ENCODE peak calls at places on chromosomes 5 and 9, in six cellular contexts. P is HTR-8/SVneo, L is H7, S is gastrocnemius medialis, A is AG20443, T is HFF-Myc. C is an unnamed sample.

GRCh38 chr9:80359291-80359690 is 787.5 kb downstream of the TLE4 start:
- DNase-seq in P (no peak), L (no peak), S (no peak), A (no peak), T (no peak), C (no peak)

GRCh38 chr5:175246242-175246891 is 197.6 kb downstream of the DRD1 start:
- DNase-seq in P (peak), L (no peak), S (no peak), A (peak), T (peak), C (peak)

GRCh38 chr9:72464819-72465218 is 56.6 kb upstream of the TMC1 start:
- DNase-seq in P (no peak), L (no peak), S (no peak), A (no peak), T (no peak), C (no peak)

GRCh38 chr5:69048233-69048632 is 45.6 kb upstream of the SLC30A5 start:
- DNase-seq in P (no peak), L (no peak), S (no peak), A (no peak), T (no peak), C (no peak)

GRCh38 chr5:151670953-151671636 is 15.6 kb downstream of the SPARC start:
- DNase-seq in P (no peak), L (no peak), S (no peak), A (no peak), T (no peak), C (peak)

GRCh38 chr5:164256351-164256750 is 750.9 kb downstream of the MAT2B start:
- DNase-seq in P (no peak), L (no peak), S (no peak), A (no peak), T (no peak), C (no peak)

GRCh38 chr5:39207628-39208027 is 11.7 kb downstream of the FYB1 start:
- DNase-seq in P (no peak), L (no peak), S (no peak), A (no peak), T (no peak), C (no peak)

GRCh38 chr5:119067338-119067737 is 3.5 kb upstream of the DMXL1 start:
- DNase-seq in P (no peak), L (no peak), S (no peak), A (no peak), T (no peak), C (no peak)

GRCh38 chr5:160064979-160065619 is 54.2 kb downstream of the PWWP2A start:
- DNase-seq in P (no peak), L (no peak), S (no peak), A (no peak), T (no peak), C (no peak)

GRCh38 chr5:107553063-107553676 is 117.6 kb downstream of the EFNA5 start:
- DNase-seq in P (no peak), L (no peak), S (no peak), A (peak), T (no peak), C (peak)

GRCh38 chr5:56200856-56201638 is 32.1 kb downstream of the ANKRD55 start:
- DNase-seq in P (peak), L (peak), S (peak), A (peak), T (peak), C (peak)

GRCh38 chr5:103532116-103532734 is 30.4 kb downstream of the NUDT12 start:
- DNase-seq in P (no peak), L (no peak), S (no peak), A (peak), T (no peak), C (peak)

GRCh38 chr5:33901176-33901575 is 9.4 kb upstream of the ADAMTS12 start:
- DNase-seq in P (no peak), L (no peak), S (no peak), A (no peak), T (peak), C (peak)

GRCh38 chr9:121053544-121053943 is 3.5 kb upstream of the C5 start:
- DNase-seq in P (no peak), L (no peak), S (no peak), A (no peak), T (no peak), C (no peak)

GRCh38 chr5:149403923-149404745 is 25.0 kb upstream of the IL17B start:
- DNase-seq in P (no peak), L (no peak), S (no peak), A (peak), T (no peak), C (peak)

GRCh38 chr9:20558609-20559016 is 63.7 kb downstream of the MLLT3 start:
- DNase-seq in P (no peak), L (no peak), S (no peak), A (peak), T (peak), C (peak)

GRCh38 chr5:40240111-40240510 is 439.6 kb upstream of the PTGER4 start:
- DNase-seq in P (no peak), L (no peak), S (no peak), A (no peak), T (peak), C (peak)